ENCODE peak calls at places on chromosomes 16 and 17, in nine cellular contexts. G is iPS-NIHi11, E is NCI-H1436, A is hippocampal formation, U is astrocyte of the hippocampus, F is A172, Y is mesendoderm, T is neuronal stem cell, H is neural crest cell. C is an unnamed sample.

GRCh38 chr17:29514792-29515191 is 52.0 kb downstream of the ABHD15 start:
- DNase-seq in G (no peak), E (no peak), A (no peak), U (peak), F (no peak), Y (no peak), T (no peak), H (no peak), C (no peak)

GRCh38 chr16:24499193-24499814 is 40.1 kb upstream of the RBBP6 start:
- DNase-seq in G (peak), E (peak), A (peak), U (peak), F (peak), Y (peak), T (peak), H (peak), C (peak)

GRCh38 chr16:86314402-86315025 is 195.8 kb upstream of the FOXF1 start:
- DNase-seq in G (no peak), E (no peak), A (no peak), U (no peak), F (no peak), Y (no peak), T (no peak), H (no peak), C (no peak)

GRCh38 chr17:62856594-62856993 is 48.5 kb upstream of the MARCHF10 start:
- DNase-seq in G (no peak), E (no peak), A (no peak), U (no peak), F (no peak), Y (no peak), T (no peak), H (no peak), C (no peak)

GRCh38 chr17:69523252-69523861 is 108.9 kb downstream of the MAP2K6 start:
- DNase-seq in G (peak), E (no peak), A (peak), U (peak), F (peak), Y (peak), T (peak), H (no peak), C (peak)

GRCh38 chr17:33492731-33493260 is 199.7 kb upstream of the ASIC2 start:
- DNase-seq in G (no peak), E (no peak), A (no peak), U (no peak), F (no peak), Y (no peak), T (no peak), H (no peak), C (no peak)

GRCh38 chr16:50121721-50122445 is 31.2 kb upstream of the TENT4B start:
- DNase-seq in G (no peak), E (peak), A (no peak), U (peak), F (no peak), Y (no peak), T (no peak), H (no peak), C (no peak)

GRCh38 chr16:89922884-89923639 is at the start of gene TUBB3:
- DNase-seq in G (peak), E (peak), A (peak), U (peak), F (peak), Y (peak), T (peak), H (peak), C (peak)